ENCODE peak calls at places on chromosome 2, in seven cellular contexts. One of them, this sample, is unnamed.

GRCh38 chr2:43051316-43051715 is 175.1 kb downstream of the ZFP36L2 start:
- DNase-seq in H9: no peak
- DNase-seq in H1: no peak
- DNase-seq in mesendoderm: no peak
- DNase-seq in trophoblast cell: no peak
- DNase-seq in IMR-90: peak
- DNase-seq in neuronal stem cell: no peak
- DNase-seq in this sample: peak

GRCh38 chr2:238600506-238601432 is 174.0 kb downstream of the ASB1 start:
- DNase-seq in trophoblast cell: no peak
- DNase-seq in mesendoderm: no peak
- DNase-seq in IMR-90: no peak
- DNase-seq in H1: no peak
- DNase-seq in H9: no peak
- DNase-seq in neuronal stem cell: no peak
- DNase-seq in this sample: no peak

GRCh38 chr2:235496239-235496621 is 2.4 kb downstream of the AGAP1 start:
- DNase-seq in trophoblast cell: no peak
- DNase-seq in mesendoderm: peak
- DNase-seq in IMR-90: peak
- DNase-seq in H9: no peak
- DNase-seq in neuronal stem cell: no peak
- DNase-seq in H1: no peak
- DNase-seq in this sample: peak

GRCh38 chr2:127047054-127047453 is 59.9 kb downstream of the BIN1 start:
- DNase-seq in trophoblast cell: no peak
- DNase-seq in IMR-90: no peak
- DNase-seq in mesendoderm: no peak
- DNase-seq in neuronal stem cell: no peak
- DNase-seq in H9: peak
- DNase-seq in H1: peak
- DNase-seq in this sample: no peak

GRCh38 chr2:227325824-227326195 is 759 bp downstream of the MFF start:
- DNase-seq in neuronal stem cell: no peak
- DNase-seq in H1: no peak
- DNase-seq in trophoblast cell: peak
- DNase-seq in IMR-90: peak
- DNase-seq in mesendoderm: peak
- DNase-seq in H9: peak
- DNase-seq in this sample: peak

GRCh38 chr2:186098821-186099220 is 360.2 kb downstream of the FSIP2 start:
- DNase-seq in H9: no peak
- DNase-seq in IMR-90: no peak
- DNase-seq in neuronal stem cell: no peak
- DNase-seq in mesendoderm: no peak
- DNase-seq in trophoblast cell: no peak
- DNase-seq in H1: no peak
- DNase-seq in this sample: no peak

GRCh38 chr2:49105506-49105905 is 48.8 kb downstream of the FSHR start:
- DNase-seq in trophoblast cell: no peak
- DNase-seq in mesendoderm: no peak
- DNase-seq in neuronal stem cell: no peak
- DNase-seq in H1: no peak
- DNase-seq in H9: no peak
- DNase-seq in IMR-90: no peak
- DNase-seq in this sample: no peak

GRCh38 chr2:129922571-129923264 is 56.7 kb upstream of the RAB6C start:
- DNase-seq in mesendoderm: peak
- DNase-seq in H1: no peak
- DNase-seq in H9: no peak
- DNase-seq in trophoblast cell: no peak
- DNase-seq in neuronal stem cell: peak
- DNase-seq in IMR-90: no peak
- DNase-seq in this sample: no peak

GRCh38 chr2:96869824-96870630 is at the start of gene SEMA4C:
- DNase-seq in H9: no peak
- DNase-seq in mesendoderm: peak
- DNase-seq in neuronal stem cell: no peak
- DNase-seq in trophoblast cell: peak
- DNase-seq in IMR-90: no peak
- DNase-seq in H1: peak
- DNase-seq in this sample: peak

GRCh38 chr2:32632089-32632488 is 4.2 kb downstream of the TTC27 start:
- DNase-seq in IMR-90: peak
- DNase-seq in neuronal stem cell: no peak
- DNase-seq in mesendoderm: peak
- DNase-seq in trophoblast cell: no peak
- DNase-seq in H9: no peak
- DNase-seq in H1: no peak
- DNase-seq in this sample: peak

GRCh38 chr2:18987592-18988073 is 370.8 kb downstream of the OSR1 start:
- DNase-seq in H1: no peak
- DNase-seq in H9: no peak
- DNase-seq in IMR-90: peak
- DNase-seq in neuronal stem cell: no peak
- DNase-seq in trophoblast cell: peak
- DNase-seq in mesendoderm: no peak
- DNase-seq in this sample: peak

GRCh38 chr2:105570326-105570725 is 171.5 kb upstream of the FHL2 start:
- DNase-seq in trophoblast cell: no peak
- DNase-seq in IMR-90: no peak
- DNase-seq in mesendoderm: no peak
- DNase-seq in H1: no peak
- DNase-seq in H9: no peak
- DNase-seq in neuronal stem cell: no peak
- DNase-seq in this sample: no peak

GRCh38 chr2:123532126-123532525 is 493.0 kb upstream of the CNTNAP5 start:
- DNase-seq in mesendoderm: no peak
- DNase-seq in H1: no peak
- DNase-seq in H9: no peak
- DNase-seq in neuronal stem cell: no peak
- DNase-seq in IMR-90: no peak
- DNase-seq in trophoblast cell: no peak
- DNase-seq in this sample: no peak

GRCh38 chr2:36708119-36708741 is 11.7 kb downstream of the VIT start:
- DNase-seq in mesendoderm: no peak
- DNase-seq in H1: peak
- DNase-seq in IMR-90: peak
- DNase-seq in neuronal stem cell: no peak
- DNase-seq in trophoblast cell: peak
- DNase-seq in H9: no peak
- DNase-seq in this sample: no peak

GRCh38 chr2:9318461-9319337 is 104.6 kb downstream of the ITGB1BP1 start:
- DNase-seq in IMR-90: no peak
- DNase-seq in mesendoderm: no peak
- DNase-seq in H9: no peak
- DNase-seq in trophoblast cell: no peak
- DNase-seq in H1: no peak
- DNase-seq in neuronal stem cell: no peak
- DNase-seq in this sample: no peak

GRCh38 chr2:40803900-40804299 is 352.0 kb upstream of the SLC8A1 start:
- DNase-seq in H1: no peak
- DNase-seq in IMR-90: no peak
- DNase-seq in mesendoderm: no peak
- DNase-seq in H9: no peak
- DNase-seq in neuronal stem cell: no peak
- DNase-seq in trophoblast cell: no peak
- DNase-seq in this sample: no peak

GRCh38 chr2:37457401-37457901 is 113.0 kb downstream of the QPCT start:
- DNase-seq in H9: no peak
- DNase-seq in neuronal stem cell: no peak
- DNase-seq in IMR-90: peak
- DNase-seq in trophoblast cell: no peak
- DNase-seq in mesendoderm: no peak
- DNase-seq in H1: no peak
- DNase-seq in this sample: peak

GRCh38 chr2:65495250-65495649 is 62.9 kb upstream of the SPRED2 start:
- DNase-seq in IMR-90: no peak
- DNase-seq in H9: no peak
- DNase-seq in neuronal stem cell: no peak
- DNase-seq in H1: no peak
- DNase-seq in mesendoderm: no peak
- DNase-seq in trophoblast cell: no peak
- DNase-seq in this sample: no peak

DNA sequence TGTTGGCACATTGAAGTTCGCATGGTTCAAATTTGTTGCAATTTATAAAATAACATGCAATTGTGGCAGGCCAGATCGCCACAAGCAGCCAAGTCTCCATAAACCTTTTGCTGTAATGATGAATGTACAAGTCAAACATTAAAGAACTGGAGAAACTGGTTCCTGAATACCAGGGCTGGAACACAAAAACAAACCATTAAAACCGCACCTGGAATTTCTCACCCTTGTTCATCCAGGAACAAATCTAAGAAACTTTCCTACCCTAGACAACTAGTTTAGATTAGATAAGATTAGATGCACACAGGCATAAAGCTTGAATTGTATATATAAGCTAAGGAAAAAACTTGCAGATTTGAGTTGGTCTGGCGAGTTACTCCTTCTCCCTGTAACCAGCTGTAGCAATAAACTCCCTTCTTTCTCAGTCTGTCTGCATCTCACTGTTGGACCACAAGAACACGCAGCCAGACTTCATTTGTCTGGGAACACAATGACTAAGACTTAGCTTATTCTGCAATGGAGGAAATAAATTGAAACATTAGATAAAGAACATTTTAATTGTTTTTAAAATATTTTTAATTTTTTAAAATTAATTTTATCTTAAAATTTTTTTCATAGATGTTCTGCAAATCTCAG is 1835.5 kb upstream of the LRRTM1 start:
- DNase-seq in neuronal stem cell: no peak
- DNase-seq in H9: no peak
- DNase-seq in IMR-90: no peak
- DNase-seq in trophoblast cell: no peak
- DNase-seq in mesendoderm: peak
- DNase-seq in H1: no peak
- DNase-seq in this sample: no peak
- H3K27ac ChIP-seq in neuronal stem cell: no peak
- H3K27ac ChIP-seq in H9: no peak
- H3K27ac ChIP-seq in IMR-90: no peak
- H3K27ac ChIP-seq in trophoblast cell: peak
- H3K27ac ChIP-seq in mesendoderm: no peak
- H3K27ac ChIP-seq in H1: no peak
- H3K27ac ChIP-seq in this sample: no peak

GRCh38 chr2:54675281-54675680 is 48.2 kb upstream of the EML6 start:
- DNase-seq in trophoblast cell: no peak
- DNase-seq in mesendoderm: no peak
- DNase-seq in H9: no peak
- DNase-seq in H1: peak
- DNase-seq in neuronal stem cell: no peak
- DNase-seq in IMR-90: no peak
- DNase-seq in this sample: no peak

GRCh38 chr2:54678719-54679118 is 44.7 kb upstream of the EML6 start:
- DNase-seq in trophoblast cell: no peak
- DNase-seq in mesendoderm: no peak
- DNase-seq in neuronal stem cell: no peak
- DNase-seq in H9: no peak
- DNase-seq in H1: no peak
- DNase-seq in IMR-90: no peak
- DNase-seq in this sample: no peak

GRCh38 chr2:54675738-54676137 is 47.7 kb upstream of the EML6 start:
- DNase-seq in H9: no peak
- DNase-seq in trophoblast cell: no peak
- DNase-seq in IMR-90: no peak
- DNase-seq in neuronal stem cell: no peak
- DNase-seq in H1: peak
- DNase-seq in mesendoderm: no peak
- DNase-seq in this sample: no peak

GRCh38 chr2:54676656-54677055 is 46.8 kb upstream of the EML6 start:
- DNase-seq in H1: peak
- DNase-seq in IMR-90: peak
- DNase-seq in mesendoderm: no peak
- DNase-seq in trophoblast cell: no peak
- DNase-seq in H9: no peak
- DNase-seq in neuronal stem cell: no peak
- DNase-seq in this sample: no peak

GRCh38 chr2:54677476-54678265 is 45.8 kb upstream of the EML6 start:
- DNase-seq in neuronal stem cell: no peak
- DNase-seq in H1: peak
- DNase-seq in trophoblast cell: no peak
- DNase-seq in H9: no peak
- DNase-seq in mesendoderm: no peak
- DNase-seq in IMR-90: peak
- DNase-seq in this sample: no peak
- H2BK120ac ChIP-seq in neuronal stem cell: no peak
- H2BK120ac ChIP-seq in H1: no peak
- H2BK120ac ChIP-seq in trophoblast cell: no peak
- H2BK120ac ChIP-seq in H9: no peak
- H2BK120ac ChIP-seq in mesendoderm: no peak
- H2BK120ac ChIP-seq in IMR-90: no peak
- H2BK120ac ChIP-seq in this sample: no peak

DNA sequence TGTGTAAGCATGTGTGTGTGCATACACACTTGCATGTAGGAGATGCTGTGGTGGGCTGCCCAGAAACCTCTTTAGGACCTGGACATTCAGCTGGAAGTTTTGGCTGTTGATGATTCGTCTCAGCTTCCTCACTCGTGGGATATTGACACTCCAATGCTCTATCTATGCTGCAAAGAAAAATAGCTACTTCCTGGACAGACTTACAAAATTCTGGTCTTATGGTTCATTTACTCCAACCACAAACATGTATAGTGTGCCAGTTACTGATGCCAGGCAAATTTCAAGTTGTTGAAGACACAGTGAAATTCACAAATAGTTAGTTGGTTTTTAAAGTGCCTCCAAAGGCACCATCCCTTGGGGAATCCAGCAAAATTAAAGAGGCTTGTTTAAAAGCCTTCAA is 882.6 kb downstream of the CPS1 start:
- DNase-seq in mesendoderm: no peak
- DNase-seq in neuronal stem cell: no peak
- DNase-seq in IMR-90: no peak
- DNase-seq in H1: no peak
- DNase-seq in H9: no peak
- DNase-seq in trophoblast cell: no peak
- DNase-seq in this sample: no peak
- H3K4me2 ChIP-seq in mesendoderm: no peak
- H3K4me2 ChIP-seq in neuronal stem cell: no peak
- H3K4me2 ChIP-seq in IMR-90: no peak
- H3K4me2 ChIP-seq in H1: no peak
- H3K4me2 ChIP-seq in H9: no peak
- H3K4me2 ChIP-seq in trophoblast cell: no peak
- H3K4me2 ChIP-seq in this sample: no peak

DNA sequence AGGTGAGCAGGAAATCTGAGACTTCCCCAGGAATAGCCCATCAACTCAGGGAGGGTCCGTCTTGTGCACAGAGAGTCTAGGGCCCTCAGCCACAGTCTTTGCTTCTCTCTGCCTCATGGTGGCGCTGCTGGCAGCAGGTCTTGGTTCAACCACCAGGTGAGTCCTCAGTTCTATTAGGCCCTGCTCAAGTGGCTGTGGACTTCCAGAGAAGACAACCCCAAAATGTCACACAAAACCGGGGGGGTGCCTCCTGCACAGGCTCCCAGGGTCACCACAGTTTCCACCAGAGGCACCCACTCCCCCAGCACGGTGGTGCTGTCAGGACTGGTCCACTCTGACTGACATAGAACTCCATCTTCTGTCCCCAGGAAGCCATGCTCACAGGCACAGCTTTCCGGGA is 2.4 kb upstream of the CHRNG start:
- DNase-seq in H9: peak
- DNase-seq in IMR-90: no peak
- DNase-seq in neuronal stem cell: no peak
- DNase-seq in H1: peak
- DNase-seq in mesendoderm: peak
- DNase-seq in trophoblast cell: no peak
- DNase-seq in this sample: no peak
- H3K27ac ChIP-seq in H9: no peak
- H3K27ac ChIP-seq in IMR-90: no peak
- H3K27ac ChIP-seq in neuronal stem cell: no peak
- H3K27ac ChIP-seq in H1: no peak
- H3K27ac ChIP-seq in mesendoderm: no peak
- H3K27ac ChIP-seq in trophoblast cell: no peak
- H3K27ac ChIP-seq in this sample: no peak